ENCODE peak calls at places on chromosome 4, in four cellular contexts. S is esophagus squamous epithelium; X is effector memory CD4-positive, alpha-beta T cell; R is uterus. P is an unnamed sample.
A peak's percentile ranks its signal among the peaks of the same experiment; 100 is the strongest.

GRCh38 chr4:149531861-149532260 is 283.8 kb downstream of the IQCM start:
- DNase-seq in S (no peak), X (no peak), R (no peak), P (no peak)

GRCh38 chr4:83282049-83282535 is 2.5 kb downstream of the COQ2 start:
- DNase-seq in S (no peak), X (peak; percentile 28), R (no peak), P (no peak)

GRCh38 chr4:155339999-155340398 is 36.8 kb downstream of the MAP9 start:
- DNase-seq in S (no peak), X (no peak), R (no peak), P (no peak)

GRCh38 chr4:26404597-26405323 is 83.9 kb downstream of the RBPJ start:
- DNase-seq in S (no peak), X (no peak), R (no peak), P (no peak)

GRCh38 chr4:95715830-95716229 is 124.1 kb upstream of the PDHA2 start:
- DNase-seq in S (no peak), X (no peak), R (no peak), P (no peak)

GRCh38 chr4:176137626-176138025 is 57.8 kb downstream of the SPATA4 start:
- DNase-seq in S (no peak), X (no peak), R (no peak), P (no peak)

GRCh38 chr4:11966782-11967181 is 538.1 kb upstream of the HS3ST1 start:
- DNase-seq in S (no peak), X (no peak), R (no peak), P (no peak)

GRCh38 chr4:40840985-40841571 is 91.3 kb downstream of the NSUN7 start:
- DNase-seq in S (no peak), X (peak; percentile 12), R (peak; percentile 37), P (peak; percentile 60)

GRCh38 chr4:22190855-22191254 is 242.3 kb upstream of the KCNIP4 start:
- DNase-seq in S (no peak), X (no peak), R (no peak), P (no peak)

GRCh38 chr4:67687639-67688038 is 13.3 kb downstream of the UBA6 start:
- DNase-seq in S (no peak), X (no peak), R (no peak), P (no peak)

GRCh38 chr4:15402974-15403373 is 24.9 kb upstream of the C1QTNF7 start:
- DNase-seq in S (no peak), X (no peak), R (no peak), P (no peak)

GRCh38 chr4:162685401-162685800 is 481.3 kb downstream of the NAF1 start:
- DNase-seq in S (no peak), X (no peak), R (no peak), P (no peak)

GRCh38 chr4:190017357-190018200 is 9.5 kb downstream of the FRG2 start:
- DNase-seq in S (no peak), X (no peak), R (no peak), P (no peak)

GRCh38 chr4:55910140-55910539 is 38.6 kb upstream of the CEP135 start:
- DNase-seq in S (no peak), X (no peak), R (no peak), P (no peak)

GRCh38 chr4:4533461-4534169 is 8.2 kb downstream of the STX18 start:
- DNase-seq in S (no peak), X (no peak), R (no peak), P (no peak)

GRCh38 chr4:6546681-6547447 is 28.1 kb upstream of the MAN2B2 start:
- DNase-seq in S (no peak), X (peak; percentile 26), R (no peak), P (no peak)

GRCh38 chr4:78809928-78810835 is 34.0 kb downstream of the BMP2K start:
- DNase-seq in S (no peak), X (no peak), R (no peak), P (no peak)

GRCh38 chr4:105520819-105521790 is 31.3 kb upstream of the ARHGEF38 start:
- DNase-seq in S (no peak), X (no peak), R (no peak), P (no peak)

GRCh38 chr4:147109800-147110199 is 164.1 kb upstream of the TTC29 start:
- DNase-seq in S (no peak), X (no peak), R (no peak), P (no peak)

GRCh38 chr4:8015512-8015911 is 75.9 kb upstream of the AFAP1 start:
- DNase-seq in S (no peak), X (no peak), R (no peak), P (no peak)

GRCh38 chr4:177699365-177700213 is 257.4 kb upstream of the AGA start:
- DNase-seq in S (no peak), X (no peak), R (no peak), P (no peak)

GRCh38 chr4:47222276-47222675 is 190.9 kb downstream of the GABRB1 start:
- DNase-seq in S (no peak), X (no peak), R (no peak), P (no peak)

GRCh38 chr4:7189475-7190277 is 2.7 kb upstream of the SORCS2 start:
- DNase-seq in S (no peak), X (no peak), R (peak; percentile 8), P (no peak)

GRCh38 chr4:158777423-158777822 is 8.6 kb downstream of the FNIP2 start:
- DNase-seq in S (no peak), X (no peak), R (no peak), P (no peak)

GRCh38 chr4:155794589-155794988 is 35.8 kb downstream of the GUCY1B1 start:
- DNase-seq in S (no peak), X (no peak), R (no peak), P (no peak)

GRCh38 chr4:139892973-139893736 is 227.5 kb downstream of the MGST2 start:
- DNase-seq in S (no peak), X (no peak), R (no peak), P (no peak)

GRCh38 chr4:118346495-118346894 is 6.3 kb downstream of the PRSS12 start:
- DNase-seq in S (no peak), X (no peak), R (no peak), P (no peak)

GRCh38 chr4:80393246-80393969 is 57.9 kb downstream of the CFAP299 start:
- DNase-seq in S (no peak), X (no peak), R (no peak), P (no peak)

GRCh38 chr4:176011523-176011922 is 54.1 kb upstream of the WDR17 start:
- DNase-seq in S (no peak), X (no peak), R (no peak), P (no peak)

GRCh38 chr4:133320576-133321170 is 171.6 kb downstream of the PCDH10 start:
- DNase-seq in S (no peak), X (no peak), R (no peak), P (no peak)

GRCh38 chr4:83114576-83114975 is at the start of gene PLAC8:
- DNase-seq in S (no peak), X (peak; percentile 32), R (no peak), P (no peak)

GRCh38 chr4:30728291-30728690 is 8.1 kb downstream of the PCDH7 start:
- DNase-seq in S (no peak), X (no peak), R (no peak), P (no peak)

GRCh38 chr4:68865178-68865638 is 49.4 kb downstream of the UGT2B10 start:
- DNase-seq in S (no peak), X (no peak), R (no peak), P (no peak)

GRCh38 chr4:18247189-18247588 is 225.6 kb upstream of the LCORL start:
- DNase-seq in S (no peak), X (no peak), R (no peak), P (no peak)

GRCh38 chr4:18248611-18249010 is 227.1 kb upstream of the LCORL start:
- DNase-seq in S (no peak), X (no peak), R (no peak), P (no peak)

DNA sequence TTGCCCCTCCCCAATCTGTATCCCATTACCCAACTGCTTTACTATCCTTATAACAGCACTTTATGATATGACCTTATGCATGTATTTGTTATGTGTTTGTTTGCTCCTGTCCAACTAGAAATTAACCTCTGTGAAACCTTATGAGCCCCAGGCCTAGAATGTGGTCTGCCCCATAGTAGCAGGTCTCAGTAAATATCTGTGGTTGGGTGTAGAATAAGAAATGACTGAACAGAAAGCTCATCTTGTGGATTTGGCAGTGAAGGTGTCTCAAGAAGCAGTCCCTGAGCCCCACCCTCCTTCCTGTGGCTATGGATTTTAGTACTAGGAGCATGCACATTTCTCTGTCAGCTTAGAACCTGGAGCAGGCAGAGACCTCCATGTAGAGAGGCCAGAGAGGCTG is 229.0 kb upstream of the LCORL start:
- DNase-seq in S (no peak), X (no peak), R (no peak), P (no peak)
- H3K4me1 ChIP-seq in S (peaks cover 6% of the 10 kb centered on the region), X (no peaks in the 10 kb centered on the region), R (no peaks in the 10 kb centered on the region), P (no peaks in the 10 kb centered on the region)

GRCh38 chr4:161279095-161279494 is 884.7 kb downstream of the FSTL5 start:
- DNase-seq in S (no peak), X (no peak), R (no peak), P (no peak)
- H3K4me1 ChIP-seq in S (no peaks in the 10 kb centered on the region), X (no peaks in the 10 kb centered on the region), R (no peaks in the 10 kb centered on the region), P (no peaks in the 10 kb centered on the region)

GRCh38 chr4:87034527-87034926 is 99.7 kb downstream of the AFF1 start:
- DNase-seq in S (no peak), X (no peak), R (no peak), P (no peak)

GRCh38 chr4:87038837-87039715 is 104.3 kb downstream of the AFF1 start:
- DNase-seq in S (no peak), X (no peak), R (peak; percentile 67), P (peak; percentile 72)

GRCh38 chr4:87035881-87036509 is 101.2 kb downstream of the AFF1 start:
- DNase-seq in S (no peak), X (no peak), R (no peak), P (no peak)

GRCh38 chr4:87037921-87038320 is 103.1 kb downstream of the AFF1 start:
- DNase-seq in S (no peak), X (no peak), R (no peak), P (no peak)

GRCh38 chr4:87036713-87037112 is 101.9 kb downstream of the AFF1 start:
- DNase-seq in S (no peak), X (no peak), R (no peak), P (no peak)
- H3K4me1 ChIP-seq in S (peaks cover 100% of the 10 kb centered on the region), X (no peaks in the 10 kb centered on the region), R (peaks cover 27% of the 10 kb centered on the region), P (peaks cover 53% of the 10 kb centered on the region)

GRCh38 chr4:10090467-10091250 is 25.9 kb downstream of the WDR1 start:
- DNase-seq in S (no peak), X (no peak), R (no peak), P (no peak)

GRCh38 chr4:10091531-10092181 is 24.9 kb downstream of the WDR1 start:
- DNase-seq in S (no peak), X (no peak), R (no peak), P (no peak)

GRCh38 chr4:10093801-10094552 is 22.6 kb downstream of the WDR1 start:
- DNase-seq in S (no peak), X (peak; percentile 42), R (no peak), P (no peak)

GRCh38 chr4:10093273-10093621 is 23.4 kb downstream of the WDR1 start:
- DNase-seq in S (no peak), X (no peak), R (no peak), P (no peak)

GRCh38 chr4:10092481-10093272 is 23.9 kb downstream of the WDR1 start:
- DNase-seq in S (no peak), X (no peak), R (no peak), P (no peak)
- H3K4me1 ChIP-seq in S (peaks cover 97% of the 10 kb centered on the region), X (peaks cover 56% of the 10 kb centered on the region), R (peaks cover 12% of the 10 kb centered on the region), P (peaks cover 55% of the 10 kb centered on the region)